ENCODE peak calls at places on chromosome 20, in four cellular contexts. One of them, this sample, is unnamed.

GRCh38 chr20:37657924-37658800 is 35.7 kb upstream of the CTNNBL1 start:
- DNase-seq in H1: no peak
- DNase-seq in GM12878: no peak
- DNase-seq in HepG2: no peak
- DNase-seq in this sample: no peak

GRCh38 chr20:24360531-24360930 is 108.9 kb upstream of the SYNDIG1 start:
- DNase-seq in H1: no peak
- DNase-seq in GM12878: no peak
- DNase-seq in HepG2: no peak
- DNase-seq in this sample: no peak

GRCh38 chr20:57570898-57571297 is 10.0 kb downstream of the PCK1 start:
- DNase-seq in H1: no peak
- DNase-seq in GM12878: no peak
- DNase-seq in HepG2: no peak
- DNase-seq in this sample: no peak

GRCh38 chr20:44271915-44272663 is 25.0 kb downstream of the GDAP1L1 start:
- DNase-seq in H1: peak; percentile 79
- DNase-seq in GM12878: no peak
- DNase-seq in HepG2: no peak
- DNase-seq in this sample: peak; percentile 44

GRCh38 chr20:32480361-32481199 is 104.6 kb downstream of the NOL4L start:
- DNase-seq in H1: no peak
- DNase-seq in GM12878: no peak
- DNase-seq in HepG2: no peak
- DNase-seq in this sample: no peak

GRCh38 chr20:60116128-60116909 is 158.1 kb downstream of the CDH26 start:
- DNase-seq in H1: no peak
- DNase-seq in GM12878: no peak
- DNase-seq in HepG2: no peak
- DNase-seq in this sample: no peak

GRCh38 chr20:17661121-17661744 is 20.8 kb downstream of the RRBP1 start:
- DNase-seq in H1: no peak
- DNase-seq in GM12878: no peak
- DNase-seq in HepG2: peak; percentile 83
- DNase-seq in this sample: no peak

GRCh38 chr20:38579921-38580320 is 1.1 kb upstream of the ADIG start:
- DNase-seq in H1: no peak
- DNase-seq in GM12878: no peak
- DNase-seq in HepG2: no peak
- DNase-seq in this sample: no peak

DNA sequence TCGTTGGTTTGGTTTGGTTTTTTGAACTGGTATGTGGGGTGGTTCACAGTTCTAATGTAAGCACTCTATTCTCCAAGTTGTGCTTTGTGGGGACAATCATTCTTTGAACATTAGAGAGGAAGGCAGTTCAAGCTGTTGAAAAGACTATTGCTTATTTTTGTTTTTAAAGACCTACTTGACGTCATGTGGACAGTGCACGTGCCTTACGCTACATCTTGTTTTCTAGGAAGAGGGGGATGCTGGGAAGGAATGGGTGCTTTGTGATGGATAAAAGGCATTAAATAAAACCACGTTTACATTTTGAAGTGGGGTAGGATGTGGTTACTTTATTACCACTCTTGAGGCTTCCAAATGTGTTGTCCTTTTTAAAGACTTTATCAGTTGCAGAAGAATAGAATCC is 168.0 kb downstream of the ZMYND8 start:
- DNase-seq in H1: no peak
- DNase-seq in GM12878: no peak
- DNase-seq in HepG2: no peak
- DNase-seq in this sample: no peak
- TF ChIP-seq SIN3A in H1: no peak
- TF ChIP-seq SIN3A in GM12878: no peak
- TF ChIP-seq SIN3A in HepG2: no peak
- TF ChIP-seq SIN3A in this sample: no peak

DNA sequence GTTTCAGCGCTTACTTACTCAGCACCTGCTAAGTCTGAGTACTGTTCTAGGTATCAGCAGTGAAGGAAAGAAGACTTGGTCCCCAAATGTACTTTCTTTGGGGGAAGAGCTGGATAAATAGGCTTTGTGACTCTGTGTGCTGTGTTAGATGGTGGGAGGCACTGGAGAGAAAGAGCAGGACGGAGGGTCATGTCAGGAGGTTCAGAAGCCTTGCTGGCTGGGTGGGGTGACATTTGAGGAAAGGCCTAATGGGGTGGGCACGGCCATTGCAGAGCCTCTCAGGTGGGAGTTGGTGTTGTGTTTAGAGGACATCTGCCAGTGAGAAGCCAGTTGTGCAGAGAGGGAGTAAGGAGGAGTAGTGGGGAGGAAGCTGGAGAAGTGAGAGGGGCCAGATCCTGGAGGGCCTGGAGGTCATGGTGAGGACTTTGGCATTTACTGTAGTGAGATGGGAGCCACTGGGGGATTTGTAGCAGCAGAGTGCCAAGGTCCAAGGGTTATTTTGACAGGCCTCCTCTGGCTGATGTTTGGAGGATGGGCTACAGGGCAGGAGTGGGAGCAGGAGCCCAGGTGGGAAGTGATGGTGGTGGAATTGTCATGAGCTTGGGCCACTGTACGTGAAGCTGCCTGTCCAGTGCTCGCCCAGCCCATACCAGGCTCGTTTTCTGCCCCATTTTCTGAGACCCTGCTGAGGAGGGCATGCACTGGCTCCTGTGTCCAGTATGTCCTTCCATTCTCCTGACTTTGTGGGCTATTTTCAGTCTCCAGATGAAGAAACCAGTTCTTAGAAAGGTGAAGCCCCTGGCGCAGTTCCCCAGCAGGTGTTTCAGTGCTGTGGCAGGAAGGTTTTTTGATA is 886 bp downstream of the SDCBP2 start:
- DNase-seq in H1: peak; percentile 19
- DNase-seq in GM12878: no peak
- DNase-seq in HepG2: peak; percentile 79
- DNase-seq in this sample: no peak
- TF ChIP-seq TCF12 in H1: no peak
- TF ChIP-seq TCF12 in GM12878: no peak
- TF ChIP-seq TCF12 in HepG2: no peak
- TF ChIP-seq TCF12 in this sample: no peak

GRCh38 chr20:64142546-64142945 is 21.7 kb upstream of the MYT1 start:
- DNase-seq in H1: peak; percentile 40
- DNase-seq in GM12878: no peak
- DNase-seq in HepG2: no peak
- DNase-seq in this sample: peak; percentile 8

GRCh38 chr20:64139200-64140081 is 24.8 kb upstream of the MYT1 start:
- DNase-seq in H1: peak; percentile 42
- DNase-seq in GM12878: no peak
- DNase-seq in HepG2: no peak
- DNase-seq in this sample: peak; percentile 25

GRCh38 chr20:64140956-64141355 is 23.3 kb upstream of the MYT1 start:
- DNase-seq in H1: no peak
- DNase-seq in GM12878: no peak
- DNase-seq in HepG2: no peak
- DNase-seq in this sample: peak; percentile 10

GRCh38 chr20:64138276-64138815 is 25.9 kb upstream of the MYT1 start:
- DNase-seq in H1: peak; percentile 35
- DNase-seq in GM12878: no peak
- DNase-seq in HepG2: no peak
- DNase-seq in this sample: peak; percentile 6

GRCh38 chr20:64140421-64140820 is 23.8 kb upstream of the MYT1 start:
- DNase-seq in H1: peak; percentile 33
- DNase-seq in GM12878: no peak
- DNase-seq in HepG2: no peak
- DNase-seq in this sample: peak; percentile 9
- TF ChIP-seq SIN3A in H1: no peak
- TF ChIP-seq SIN3A in GM12878: no peak
- TF ChIP-seq SIN3A in HepG2: no peak
- TF ChIP-seq SIN3A in this sample: no peak

DNA sequence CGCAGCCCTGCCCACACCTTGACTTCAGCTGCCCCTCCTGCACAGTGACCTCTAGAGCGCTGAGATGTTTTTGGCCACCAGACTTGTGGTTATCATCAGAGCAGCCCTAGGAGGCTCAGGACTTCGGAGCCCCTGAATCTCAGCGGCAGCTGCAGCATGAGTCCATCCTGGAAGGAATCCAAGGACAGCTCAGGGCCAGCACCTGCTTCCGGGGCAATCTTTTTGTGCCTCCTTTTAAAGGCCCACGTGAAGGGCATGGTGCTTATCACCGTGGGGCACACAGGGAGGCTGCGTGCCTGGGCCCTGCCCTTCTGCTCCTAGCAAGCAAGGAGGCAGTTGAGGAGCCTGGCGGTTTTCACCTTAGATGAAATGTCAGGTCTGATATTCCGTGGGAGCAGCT is 392.5 kb downstream of the TAF4 start:
- DNase-seq in H1: no peak
- DNase-seq in GM12878: no peak
- DNase-seq in HepG2: no peak
- DNase-seq in this sample: no peak
- TF ChIP-seq TCF12 in H1: no peak
- TF ChIP-seq TCF12 in GM12878: no peak
- TF ChIP-seq TCF12 in HepG2: no peak
- TF ChIP-seq TCF12 in this sample: no peak